ENCODE peak calls at places on chromosome 3, in eight cellular contexts. H is dorsolateral prefrontal cortex; G is amygdala; M is SK-MEL-5; I is Ammon's horn; K is neuronal stem cell; O is stimulated activated CD4-positive, alpha-beta T cell treated with anti-CD3 and anti-CD28 coated beads, Interleukin-1b, Interleukin-23, amount 100 ng/mL, for 24 hours; W is sciatic nerve. B is an unnamed sample.
A peak's percentile ranks its signal among the peaks of the same experiment; 100 is the strongest.

GRCh38 chr3:157087398-157088132 is 72.4 kb downstream of the CCNL1 start:
- DNase-seq in W (no peak), I (no peak), G (no peak), M (no peak), O (no peak), K (no peak), H (no peak), B (no peak)

GRCh38 chr3:96319176-96319575 is 495.2 kb upstream of the EPHA6 start:
- DNase-seq in W (no peak), M (no peak), I (no peak), K (no peak), O (no peak), H (no peak), G (no peak), B (no peak)

GRCh38 chr3:156349978-156350377 is 204.9 kb downstream of the SSR3 start:
- DNase-seq in K (no peak), O (no peak), H (no peak), G (no peak), W (no peak), M (no peak), I (no peak), B (no peak)

GRCh38 chr3:58414538-58415197 is 19.0 kb downstream of the PDHB start:
- DNase-seq in H (no peak), M (peak; percentile 77), O (peak; percentile 9), I (peak; percentile 63), K (peak; percentile 33), G (no peak), W (no peak), B (peak; percentile 60)

GRCh38 chr3:13019243-13019701 is 54.0 kb downstream of the IQSEC1 start:
- DNase-seq in I (no peak), O (no peak), G (no peak), W (peak; percentile 75), M (no peak), K (peak; percentile 71), H (no peak), B (no peak)

GRCh38 chr3:127953636-127954035 is 38.6 kb downstream of the KBTBD12 start:
- DNase-seq in W (no peak), M (no peak), I (no peak), H (no peak), K (no peak), G (no peak), O (no peak), B (peak; percentile 44)

GRCh38 chr3:26712211-26713026 is 89.8 kb downstream of the LRRC3B start:
- DNase-seq in W (no peak), H (no peak), M (peak; percentile 61), O (no peak), I (peak; percentile 63), G (no peak), K (peak; percentile 62), B (peak; percentile 6)

GRCh38 chr3:189188466-189188865 is 16.7 kb downstream of the TPRG1 start:
- DNase-seq in G (no peak), W (no peak), M (no peak), I (no peak), H (no peak), K (no peak), O (no peak), B (no peak)

GRCh38 chr3:194265505-194265892 is 85.6 kb downstream of the CPN2 start:
- DNase-seq in H (no peak), K (no peak), O (no peak), G (no peak), M (no peak), I (peak; percentile 80), W (peak; percentile 92), B (no peak)

GRCh38 chr3:117473981-117474563 is 764.5 kb downstream of the TUSC7 start:
- DNase-seq in M (no peak), G (no peak), H (no peak), I (no peak), W (no peak), K (peak; percentile 29), O (no peak), B (no peak)

GRCh38 chr3:124631727-124632126 is 98.5 kb upstream of the UMPS start:
- DNase-seq in G (no peak), W (no peak), H (no peak), M (no peak), K (no peak), O (no peak), I (no peak), B (no peak)